ENCODE peak calls at places on chromosome 17, in six cellular contexts. J is IMR-90, Z is psoas muscle, G is tibial artery, U is cardiac muscle cell, I is PC-3. M is an unnamed sample.

GRCh38 chr17:8122391-8122922 is 1.4 kb downstream of the HES7 start:
- DNase-seq in J (peak), Z (no peak), G (no peak), U (peak), I (peak), M (peak)

GRCh38 chr17:59893617-59894100 is 738 bp downstream of the RPS6KB1 start:
- DNase-seq in J (peak), Z (no peak), G (no peak), U (peak), I (peak), M (peak)

GRCh38 chr17:67606896-67607604 is 110.7 kb upstream of the NOL11 start:
- DNase-seq in J (no peak), Z (no peak), G (no peak), U (no peak), I (no peak), M (peak)

GRCh38 chr17:21463779-21464407 is 87.7 kb downstream of the KCNJ12 start:
- DNase-seq in J (no peak), Z (no peak), G (no peak), U (peak), I (no peak), M (peak)

GRCh38 chr17:77222356-77222755 is 81.6 kb downstream of the SEC14L1 start:
- DNase-seq in J (no peak), Z (no peak), G (no peak), U (no peak), I (no peak), M (no peak)

GRCh38 chr17:49762148-49762941 is 1.6 kb downstream of the FAM117A start:
- DNase-seq in J (peak), Z (no peak), G (no peak), U (no peak), I (peak), M (no peak)

GRCh38 chr17:50052822-50053653 is 2.9 kb upstream of the ITGA3 start:
- DNase-seq in J (peak), Z (peak), G (no peak), U (no peak), I (peak), M (no peak)

GRCh38 chr17:41539979-41540701 is 12.0 kb upstream of the KRT19 start:
- DNase-seq in J (no peak), Z (no peak), G (no peak), U (no peak), I (no peak), M (no peak)

GRCh38 chr17:79242873-79243602 is 168.4 kb downstream of the ENGASE start:
- DNase-seq in J (no peak), Z (no peak), G (no peak), U (no peak), I (no peak), M (no peak)

GRCh38 chr17:56319531-56319930 is 166.3 kb downstream of the ANKFN1 start:
- DNase-seq in J (peak), Z (no peak), G (no peak), U (peak), I (peak), M (peak)

GRCh38 chr17:66341462-66341861 is 39.0 kb downstream of the PRKCA start:
- DNase-seq in J (no peak), Z (no peak), G (no peak), U (no peak), I (no peak), M (no peak)

GRCh38 chr17:46026045-46026814 is 27.2 kb downstream of the STH start:
- DNase-seq in J (no peak), Z (no peak), G (no peak), U (no peak), I (no peak), M (peak)

GRCh38 chr17:7549401-7550055 is 670 bp downstream of the TNFSF12 start:
- DNase-seq in J (no peak), Z (no peak), G (no peak), U (no peak), I (no peak), M (no peak)

GRCh38 chr17:7294614-7295153 is at the start of gene YBX2:
- DNase-seq in J (peak), Z (peak), G (no peak), U (peak), I (peak), M (peak)

GRCh38 chr17:81181811-81182185 is 15.8 kb upstream of the AATK start:
- DNase-seq in J (no peak), Z (no peak), G (no peak), U (no peak), I (no peak), M (no peak)

GRCh38 chr17:81576621-81577277 is 24.6 kb upstream of the FAAP100 start:
- DNase-seq in J (peak), Z (no peak), G (no peak), U (no peak), I (peak), M (no peak)

GRCh38 chr17:79844869-79845600 is 5.8 kb upstream of the CBX4 start:
- DNase-seq in J (no peak), Z (peak), G (no peak), U (peak), I (peak), M (peak)

GRCh38 chr17:1709971-1710806 is at the start of gene TLCD2:
- DNase-seq in J (peak), Z (peak), G (peak), U (peak), I (peak), M (peak)

GRCh38 chr17:30905742-30906100 is 317 bp downstream of the TEFM start:
- DNase-seq in J (no peak), Z (no peak), G (no peak), U (peak), I (peak), M (peak)

GRCh38 chr17:44759096-44759915 is 518 bp downstream of the ADAM11 start:
- DNase-seq in J (no peak), Z (no peak), G (no peak), U (peak), I (no peak), M (no peak)

GRCh38 chr17:64385187-64386083 is 5.2 kb downstream of the PECAM1 start:
- DNase-seq in J (peak), Z (peak), G (peak), U (no peak), I (peak), M (no peak)

GRCh38 chr17:39064814-39065213 is 86.6 kb downstream of the PLXDC1 start:
- DNase-seq in J (no peak), Z (no peak), G (no peak), U (no peak), I (no peak), M (no peak)

GRCh38 chr17:47952181-47953021 is 5.3 kb downstream of the PRR15L start:
- DNase-seq in J (no peak), Z (no peak), G (no peak), U (no peak), I (no peak), M (no peak)

GRCh38 chr17:77619851-77620250 is 338.7 kb upstream of the TNRC6C start:
- DNase-seq in J (peak), Z (no peak), G (no peak), U (no peak), I (peak), M (no peak)

GRCh38 chr17:28497931-28498330 is 8.2 kb upstream of the FOXN1 start:
- DNase-seq in J (no peak), Z (no peak), G (no peak), U (no peak), I (peak), M (peak)

GRCh38 chr17:43018008-43018853 is 4.0 kb downstream of the VAT1 start:
- DNase-seq in J (no peak), Z (no peak), G (no peak), U (peak), I (no peak), M (peak)

GRCh38 chr17:79991924-79992656 is 43.6 kb downstream of the TBC1D16 start:
- DNase-seq in J (peak), Z (no peak), G (no peak), U (no peak), I (peak), M (peak)

GRCh38 chr17:19443148-19443547 is 32.1 kb downstream of the RNF112 start:
- DNase-seq in J (no peak), Z (no peak), G (no peak), U (no peak), I (no peak), M (no peak)

GRCh38 chr17:31495049-31495885 is 103.8 kb downstream of the RAB11FIP4 start:
- DNase-seq in J (no peak), Z (peak), G (no peak), U (no peak), I (peak), M (no peak)

GRCh38 chr17:42784361-42784760 is 4.0 kb downstream of the WNK4 start:
- DNase-seq in J (no peak), Z (no peak), G (no peak), U (no peak), I (no peak), M (no peak)

GRCh38 chr17:65487161-65487560 is 74.3 kb downstream of the AXIN2 start:
- DNase-seq in J (no peak), Z (no peak), G (no peak), U (no peak), I (no peak), M (no peak)

DNA sequence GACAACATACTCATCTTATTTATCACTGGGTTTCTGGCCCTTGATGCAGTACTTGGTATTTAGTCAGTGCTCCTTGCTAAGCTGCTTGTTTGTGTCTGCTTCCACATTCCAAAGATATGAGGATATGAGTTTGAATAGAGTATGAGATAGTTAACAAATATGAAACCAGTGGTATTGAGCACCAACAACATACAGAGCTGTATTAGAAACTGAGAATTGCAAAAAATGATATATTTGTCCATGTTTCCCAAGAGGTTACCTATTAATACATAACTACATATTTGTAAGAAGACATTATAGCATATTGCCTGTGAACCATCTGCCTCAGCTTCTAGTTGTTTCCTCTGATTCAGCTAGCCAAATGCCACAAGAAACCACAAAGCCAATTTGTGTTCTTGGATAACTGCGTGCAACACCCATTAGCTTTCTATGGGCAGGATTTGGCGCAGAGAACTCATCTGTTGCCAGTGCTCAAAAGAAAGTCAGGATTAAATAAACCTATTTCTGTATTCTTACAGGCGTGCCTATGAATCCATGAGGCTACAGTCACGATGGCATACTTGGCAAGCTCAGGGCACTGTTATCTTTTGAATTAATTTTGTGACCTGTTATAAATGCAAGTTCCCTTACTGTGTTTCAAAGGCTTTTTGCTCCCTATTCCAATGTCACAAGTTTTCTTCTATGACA is 194.5 kb downstream of the MAP2K6 start:
- DNase-seq in J (peak), Z (no peak), G (peak), U (no peak), I (peak), M (no peak)
- H3K27ac ChIP-seq in J (peak), Z (peak), G (peak), U (no peak), I (peak), M (no peak)

DNA sequence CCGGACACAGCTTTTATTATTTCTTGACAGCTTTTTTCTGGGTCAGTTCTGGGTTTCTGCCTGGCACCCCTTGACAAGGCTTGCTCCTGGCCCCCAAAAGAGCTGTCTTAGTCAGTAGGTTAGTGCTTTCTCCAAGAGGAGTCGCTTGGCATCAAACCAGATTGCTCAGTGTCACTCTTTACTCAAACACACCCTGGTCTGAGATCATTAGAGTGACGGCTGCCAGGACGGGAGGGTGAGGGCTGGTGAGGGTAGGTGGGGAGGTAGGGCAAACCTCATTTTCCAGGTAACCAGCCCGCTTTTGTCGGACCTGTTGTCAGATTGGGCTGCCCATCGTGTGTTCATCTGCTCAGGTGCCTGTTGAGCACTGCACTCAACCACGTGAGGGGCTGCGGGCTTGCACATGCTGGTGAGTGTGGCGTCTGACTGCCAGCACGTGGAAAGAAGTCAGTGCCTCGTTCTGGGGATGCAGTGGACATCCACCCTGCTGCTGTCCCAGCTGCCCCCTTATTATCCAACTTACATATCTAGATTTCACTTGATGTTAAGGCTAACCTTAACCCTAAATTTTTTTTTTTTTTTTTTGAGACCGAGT is 12.4 kb downstream of the TMEM94 start:
- DNase-seq in J (no peak), Z (no peak), G (no peak), U (no peak), I (peak), M (no peak)
- H3K27ac ChIP-seq in J (no peak), Z (peak), G (peak), U (no peak), I (no peak), M (no peak)

DNA sequence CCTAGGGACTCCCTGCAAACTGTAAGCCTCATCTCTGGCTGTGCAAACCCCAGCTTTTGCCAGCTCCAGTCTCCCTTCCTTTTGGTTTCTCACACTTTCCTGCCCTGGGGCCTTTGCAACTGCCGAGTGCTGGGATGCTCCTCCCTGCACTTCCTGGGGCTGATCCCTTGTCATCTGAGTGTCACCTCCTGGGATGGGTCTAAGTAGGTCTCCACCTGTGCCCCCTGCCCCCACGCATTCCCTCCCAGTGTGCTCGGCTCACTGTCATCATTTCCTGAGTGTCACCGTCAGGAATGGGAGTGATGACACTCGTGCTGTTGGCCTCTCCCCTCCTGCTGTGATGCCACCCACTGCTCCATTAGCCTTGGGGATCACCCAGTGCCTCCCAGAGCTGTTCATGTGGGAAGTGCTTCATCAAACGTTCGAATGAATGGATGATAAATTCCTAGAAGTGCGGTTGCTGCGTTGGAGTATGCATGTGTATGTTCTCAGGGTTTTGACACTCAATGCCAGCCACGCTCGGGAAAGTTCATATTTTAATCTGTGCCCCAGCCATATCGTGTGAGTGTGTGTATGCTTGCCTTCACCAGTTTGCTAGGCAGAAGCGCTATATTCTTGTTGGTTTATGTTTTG is 189.9 kb downstream of the NTN1 start:
- DNase-seq in J (no peak), Z (no peak), G (no peak), U (no peak), I (peak), M (no peak)
- H3K27ac ChIP-seq in J (no peak), Z (no peak), G (no peak), U (no peak), I (no peak), M (no peak)

GRCh38 chr17:74467221-74467951 is 952 bp downstream of the CD300A start:
- DNase-seq in J (no peak), Z (no peak), G (no peak), U (no peak), I (no peak), M (peak)
- H3K27ac ChIP-seq in J (no peak), Z (peak), G (no peak), U (no peak), I (no peak), M (no peak)

DNA sequence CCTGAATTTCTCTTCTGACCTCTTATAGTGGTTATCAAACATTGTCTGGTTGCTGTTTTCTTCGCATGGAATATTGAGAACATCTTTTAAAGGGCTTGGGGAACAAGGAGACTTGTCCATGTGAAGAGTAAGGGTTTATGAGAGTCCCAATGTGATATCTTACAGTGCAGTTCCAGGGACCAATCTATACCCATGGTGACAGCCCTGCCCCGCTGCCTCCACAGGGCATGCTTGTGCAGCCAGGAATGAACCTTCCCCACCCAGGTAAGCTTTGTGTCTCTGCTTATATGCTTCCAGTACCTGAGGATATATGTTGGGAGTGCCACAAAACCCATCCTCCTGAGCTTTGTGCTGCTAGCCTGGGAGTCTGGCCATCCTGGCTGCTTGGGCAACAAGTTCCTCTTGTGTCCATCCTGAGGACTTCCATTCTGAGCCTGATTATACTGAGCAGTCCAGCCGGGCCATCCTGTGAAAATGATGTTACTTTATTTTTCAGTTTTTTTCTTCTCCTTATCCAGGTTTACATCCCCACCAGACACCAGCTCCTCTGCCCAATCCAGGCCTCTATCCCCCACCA is 9.5 kb upstream of the RAPGEFL1 start:
- DNase-seq in J (no peak), Z (no peak), G (no peak), U (no peak), I (no peak), M (no peak)
- H3K27ac ChIP-seq in J (no peak), Z (peak), G (peak), U (peak), I (no peak), M (peak)

GRCh38 chr17:16911141-16911937 is 60.6 kb downstream of the TNFRSF13B start:
- DNase-seq in J (no peak), Z (peak), G (peak), U (no peak), I (no peak), M (no peak)
- H3K27ac ChIP-seq in J (no peak), Z (no peak), G (no peak), U (no peak), I (no peak), M (no peak)

M was measured in GM23338.